ENCODE peak calls at places on chromosomes 13 and 19, in four cellular contexts. H, A, S and B are unnamed samples.

GRCh38 chr19:35146746-35147466 is 3.9 kb downstream of the FXYD7 start:
- ATAC-seq in H (no peak), A (no peak), S (no peak), B (no peak)

GRCh38 chr19:39472746-39473442 is 7.7 kb upstream of the TIMM50 start:
- ATAC-seq in H (peak), A (no peak), S (peak), B (no peak)

GRCh38 chr19:33473644-33474305 is 47.8 kb downstream of the PEPD start:
- ATAC-seq in H (no peak), A (no peak), S (no peak), B (no peak)

GRCh38 chr13:73702419-73703071 is 431.7 kb downstream of the KLF12 start:
- ATAC-seq in H (no peak), A (no peak), S (no peak), B (no peak)

GRCh38 chr13:40194204-40194806 is 472.1 kb downstream of the FOXO1 start:
- ATAC-seq in H (no peak), A (no peak), S (no peak), B (peak)

GRCh38 chr13:99072356-99072755 is 94.5 kb upstream of the DOCK9 start:
- ATAC-seq in H (no peak), A (no peak), S (no peak), B (no peak)

GRCh38 chr19:34305221-34306058 is 51.1 kb downstream of the GARRE1 start:
- ATAC-seq in H (no peak), A (no peak), S (no peak), B (no peak)

GRCh38 chr19:44735011-44735410 is 13.5 kb upstream of the BCL3 start:
- ATAC-seq in H (no peak), A (no peak), S (no peak), B (no peak)

GRCh38 chr13:24147570-24147963 is 13.0 kb upstream of the SPATA13 start:
- ATAC-seq in H (no peak), A (no peak), S (no peak), B (no peak)

GRCh38 chr13:56400774-56401173 is 739.9 kb upstream of the PRR20A start:
- ATAC-seq in H (no peak), A (no peak), S (no peak), B (no peak)

GRCh38 chr19:858868-859843 is at the start of gene CFD:
- ATAC-seq in H (no peak), A (no peak), S (peak), B (peak)

GRCh38 chr13:80040219-80040976 is 300.5 kb downstream of the SPRY2 start:
- ATAC-seq in H (peak), A (no peak), S (peak), B (peak)

GRCh38 chr19:47036233-47036651 is 12.2 kb downstream of the TMEM160 start:
- ATAC-seq in H (peak), A (peak), S (peak), B (peak)

GRCh38 chr13:41494202-41494601 is 36.9 kb downstream of the RGCC start:
- ATAC-seq in H (no peak), A (no peak), S (no peak), B (no peak)

GRCh38 chr19:53812335-53812734 is 11.8 kb downstream of the NLRP12 start:
- ATAC-seq in H (no peak), A (peak), S (peak), B (no peak)

GRCh38 chr13:31150315-31150985 is 11.3 kb downstream of the HSPH1 start:
- ATAC-seq in H (peak), A (no peak), S (no peak), B (no peak)

GRCh38 chr13:110780410-110780809 is 66.9 kb downstream of the ING1 start:
- ATAC-seq in H (no peak), A (no peak), S (no peak), B (no peak)

GRCh38 chr19:44696939-44697669 is 1.8 kb upstream of the CEACAM16 start:
- ATAC-seq in H (peak), A (no peak), S (no peak), B (no peak)

GRCh38 chr13:40181203-40181845 is 485.1 kb downstream of the FOXO1 start:
- ATAC-seq in H (peak), A (peak), S (no peak), B (no peak)

GRCh38 chr13:18978447-18978846 is 203.2 kb downstream of the TUBA3C start:
- ATAC-seq in H (peak), A (no peak), S (no peak), B (no peak)

GRCh38 chr19:40533508-40533907 is 43.2 kb upstream of the SHKBP1 start:
- ATAC-seq in H (no peak), A (no peak), S (peak), B (no peak)

GRCh38 chr13:92433963-92434362 is 792.6 kb upstream of the GPC6 start:
- ATAC-seq in H (no peak), A (no peak), S (no peak), B (no peak)

GRCh38 chr19:3443840-3444694 is 36.3 kb downstream of the SMIM24 start:
- ATAC-seq in H (peak), A (no peak), S (no peak), B (peak)

GRCh38 chr19:23716792-23717191 is 29.8 kb upstream of the ZNF675 start:
- ATAC-seq in H (no peak), A (no peak), S (no peak), B (no peak)

GRCh38 chr19:39008137-39008536 is 24.2 kb downstream of the FBXO27 start:
- ATAC-seq in H (no peak), A (no peak), S (no peak), B (no peak)

GRCh38 chr19:3257071-3257470 is 32.6 kb downstream of the CELF5 start:
- ATAC-seq in H (peak), A (no peak), S (no peak), B (no peak)

GRCh38 chr19:55226273-55226672 is 2.3 kb downstream of the TMEM86B start:
- ATAC-seq in H (no peak), A (no peak), S (no peak), B (no peak)

GRCh38 chr19:55228015-55228391 is 560 bp downstream of the TMEM86B start:
- ATAC-seq in H (no peak), A (no peak), S (no peak), B (no peak)

GRCh38 chr19:55228403-55229031 is at the start of gene TMEM86B:
- ATAC-seq in H (no peak), A (no peak), S (peak), B (no peak)

GRCh38 chr19:55226788-55227187 is 1.8 kb downstream of the TMEM86B start:
- ATAC-seq in H (no peak), A (no peak), S (no peak), B (no peak)

DNA sequence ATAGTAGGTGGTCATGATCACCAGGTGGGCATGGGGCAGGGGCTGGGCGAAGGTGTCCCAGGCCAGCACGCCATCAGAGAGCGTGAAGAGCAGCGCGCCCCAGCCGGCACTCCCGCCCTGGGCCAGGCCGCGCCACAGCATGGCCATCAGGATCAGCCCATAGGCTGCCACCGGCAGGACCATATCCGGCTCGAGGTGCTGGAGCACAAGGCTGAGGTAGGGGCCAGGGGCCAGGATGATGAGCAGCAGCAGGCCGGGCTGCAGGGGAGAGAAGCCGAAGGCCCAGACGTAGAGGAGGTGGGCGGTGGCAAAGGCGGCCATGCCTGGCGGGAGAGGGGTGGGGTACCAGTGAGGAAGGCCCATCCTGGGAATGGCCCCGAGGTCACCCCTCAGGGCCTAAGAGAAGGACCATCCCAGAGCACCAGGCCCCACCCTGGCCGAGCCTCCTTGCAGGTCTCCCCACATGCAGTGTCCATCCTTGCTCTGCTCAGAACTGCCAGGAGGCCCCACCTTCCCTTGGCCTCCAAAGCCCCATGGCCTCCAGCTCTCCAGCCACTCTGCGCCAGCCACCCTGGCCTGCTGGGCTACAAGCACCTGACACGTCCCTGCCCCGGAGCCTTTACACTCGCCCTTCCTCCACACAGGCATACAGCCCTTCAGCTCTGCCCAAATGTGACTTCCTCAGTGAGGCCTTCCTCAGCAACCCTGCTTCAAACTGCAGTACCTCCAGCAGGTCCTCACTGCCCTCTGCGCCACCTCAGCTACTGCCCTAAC is 1.1 kb downstream of the TMEM86B start:
- ATAC-seq in H (no peak), A (peak), S (peak), B (no peak)
- TF ChIP-seq EP300 in H (no peak), A (no peak), S (no peak), B (no peak)

DNA sequence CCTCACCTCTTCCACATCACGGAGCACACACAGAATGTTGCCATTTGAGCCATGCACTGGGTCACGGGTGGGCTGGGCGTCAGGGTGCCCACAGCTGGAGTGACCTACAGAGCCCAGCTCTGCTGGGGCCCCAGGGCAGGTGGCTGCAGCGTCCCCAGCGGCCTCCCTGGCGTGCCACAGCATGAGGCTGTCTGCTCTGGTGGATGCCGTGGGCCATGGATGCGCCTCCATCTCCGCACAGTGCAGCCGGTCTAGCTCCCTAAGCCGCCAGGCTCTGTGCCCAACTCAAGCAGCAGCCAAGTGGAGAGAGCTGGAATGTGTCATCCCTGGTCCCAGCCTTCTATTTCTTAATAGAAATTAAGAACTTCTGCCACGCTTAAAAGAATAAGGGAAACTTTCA is 59.1 kb downstream of the ATP11A start:
- ATAC-seq in H (peak), A (no peak), S (no peak), B (peak)
- H3K27ac ChIP-seq in H (no peak), A (no peak), S (no peak), B (no peak)

DNA sequence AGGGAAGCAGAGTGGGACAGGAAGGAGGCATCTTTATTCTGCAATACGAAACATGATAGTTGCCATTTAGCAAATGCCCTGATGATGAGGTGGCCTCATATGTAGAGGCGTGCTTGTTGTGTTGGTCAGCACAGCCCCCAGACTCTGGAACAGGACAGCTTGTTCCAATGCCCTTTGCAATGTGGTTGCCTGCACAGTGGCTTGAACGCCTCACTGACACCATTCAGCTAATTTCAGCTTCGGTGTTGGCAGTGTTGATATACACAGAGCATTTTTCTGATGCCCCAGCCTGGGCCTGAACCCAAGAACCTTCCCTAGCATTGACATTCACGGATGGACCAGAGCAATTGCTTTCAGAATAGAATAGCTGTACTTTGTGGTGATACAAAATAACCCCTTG is 133.3 kb downstream of the HS6ST3 start:
- ATAC-seq in H (no peak), A (no peak), S (no peak), B (peak)
- TF ChIP-seq EP300 in H (no peak), A (no peak), S (no peak), B (peak)

GRCh38 chr19:48695743-48696352 is at the start of gene FUT2:
- ATAC-seq in H (peak), A (peak), S (no peak), B (no peak)
- H3K27ac ChIP-seq in H (peak), A (no peak), S (no peak), B (no peak)